ENCODE peak calls at places on chromosome 21, in five cellular contexts. F is cardiac fibroblast, I is psoas muscle, O is foreskin fibroblast, M is IMR-90. Z is an unnamed sample.

GRCh38 chr21:42491328-42491727 is 4.7 kb downstream of the RSPH1 start:
- DNase-seq in F (no peak), I (no peak), O (no peak), M (no peak), Z (no peak)

GRCh38 chr21:33247596-33247995 is 17.9 kb downstream of the IFNAR2 start:
- DNase-seq in F (no peak), I (no peak), O (no peak), M (no peak), Z (no peak)

GRCh38 chr21:34882719-34883131 is 166.4 kb downstream of the RUNX1 start:
- DNase-seq in F (no peak), I (no peak), O (peak; percentile 41), M (no peak), Z (no peak)

GRCh38 chr21:41887682-41888081 is 8.5 kb upstream of the PRDM15 start:
- DNase-seq in F (no peak), I (no peak), O (no peak), M (no peak), Z (peak; percentile 34)

GRCh38 chr21:32472890-32473765 is 60.6 kb downstream of the EVA1C start:
- DNase-seq in F (no peak), I (no peak), O (no peak), M (no peak), Z (no peak)

GRCh38 chr21:18832081-18832670 is 428.6 kb upstream of the TMPRSS15 start:
- DNase-seq in F (no peak), I (no peak), O (no peak), M (no peak), Z (no peak)

GRCh38 chr21:31872452-31873274 is at the start of gene HUNK:
- DNase-seq in F (peak; percentile 32), I (peak; percentile 58), O (peak; percentile 70), M (peak; percentile 54), Z (peak; percentile 22)

GRCh38 chr21:14607262-14607661 is 61.1 kb upstream of the SAMSN1 start:
- DNase-seq in F (no peak), I (no peak), O (no peak), M (no peak), Z (no peak)

GRCh38 chr21:30620522-30620921 is at the start of gene KRTAP20-4:
- DNase-seq in F (no peak), I (no peak), O (no peak), M (no peak), Z (no peak)

GRCh38 chr21:23660560-23660959 is 1946.7 kb downstream of the MRPL39 start:
- DNase-seq in F (no peak), I (no peak), O (no peak), M (no peak), Z (no peak)

GRCh38 chr21:16116067-16116466 is 386.3 kb downstream of the USP25 start:
- DNase-seq in F (no peak), I (no peak), O (peak; percentile 21), M (no peak), Z (no peak)

DNA sequence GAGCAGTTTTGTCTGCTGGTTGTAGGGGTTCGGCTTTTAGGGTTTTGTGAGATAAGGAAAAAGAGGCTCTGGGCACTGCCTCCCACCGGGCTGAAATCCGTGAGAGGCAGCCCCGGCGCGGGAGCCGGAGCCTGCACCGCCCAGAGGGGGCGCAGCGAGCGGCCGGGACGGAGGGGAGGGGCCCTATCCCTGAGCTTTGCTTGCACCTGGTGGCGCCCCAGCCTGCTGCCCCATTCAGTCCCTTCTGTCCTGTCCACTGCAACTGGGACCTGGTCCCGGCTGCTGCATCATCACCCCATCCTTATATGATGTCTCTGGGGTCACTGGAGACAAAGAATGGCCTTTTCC is 512 bp upstream of the KCNJ6 start:
- DNase-seq in F (no peak), I (no peak), O (peak; percentile 23), M (no peak), Z (no peak)
- H3K4me3 ChIP-seq in F (no peak overlapping the region), I (no peak overlapping the region), O (no peak overlapping the region), M (no peak overlapping the region), Z (no peak overlapping the region)

DNA sequence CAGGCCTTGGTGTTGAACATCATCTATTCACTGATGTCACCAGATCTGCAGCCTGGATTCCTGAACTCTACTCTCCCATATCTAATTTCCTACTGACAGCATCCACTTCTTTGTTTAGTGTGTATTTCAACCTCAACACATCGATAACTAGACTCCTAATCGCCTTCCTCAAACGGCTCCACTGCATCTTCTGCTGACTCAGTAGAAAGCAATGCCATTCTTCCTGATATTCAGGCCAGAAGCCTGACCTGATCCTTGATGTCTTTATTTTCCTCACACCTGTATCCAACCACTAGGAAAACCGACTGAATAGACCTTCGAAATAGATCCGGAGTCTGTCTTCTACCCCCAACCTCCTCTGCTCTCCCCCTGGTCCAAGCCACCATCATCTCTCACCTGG is 466.9 kb downstream of the PCP4 start:
- DNase-seq in F (no peak), I (no peak), O (no peak), M (no peak), Z (peak; percentile 19)
- H3K4me3 ChIP-seq in F (no peak overlapping the region), I (no peak overlapping the region), O (no peak overlapping the region), M (no peak overlapping the region), Z (no peak overlapping the region)

GRCh38 chr21:44285102-44285501 is 574 bp upstream of the AIRE start:
- DNase-seq in F (no peak), I (no peak), O (no peak), M (no peak), Z (no peak)
- H3K4me3 ChIP-seq in F (no peak overlapping the region), I (no peak overlapping the region), O (no peak overlapping the region), M (no peak overlapping the region), Z (no peak overlapping the region)

DNA sequence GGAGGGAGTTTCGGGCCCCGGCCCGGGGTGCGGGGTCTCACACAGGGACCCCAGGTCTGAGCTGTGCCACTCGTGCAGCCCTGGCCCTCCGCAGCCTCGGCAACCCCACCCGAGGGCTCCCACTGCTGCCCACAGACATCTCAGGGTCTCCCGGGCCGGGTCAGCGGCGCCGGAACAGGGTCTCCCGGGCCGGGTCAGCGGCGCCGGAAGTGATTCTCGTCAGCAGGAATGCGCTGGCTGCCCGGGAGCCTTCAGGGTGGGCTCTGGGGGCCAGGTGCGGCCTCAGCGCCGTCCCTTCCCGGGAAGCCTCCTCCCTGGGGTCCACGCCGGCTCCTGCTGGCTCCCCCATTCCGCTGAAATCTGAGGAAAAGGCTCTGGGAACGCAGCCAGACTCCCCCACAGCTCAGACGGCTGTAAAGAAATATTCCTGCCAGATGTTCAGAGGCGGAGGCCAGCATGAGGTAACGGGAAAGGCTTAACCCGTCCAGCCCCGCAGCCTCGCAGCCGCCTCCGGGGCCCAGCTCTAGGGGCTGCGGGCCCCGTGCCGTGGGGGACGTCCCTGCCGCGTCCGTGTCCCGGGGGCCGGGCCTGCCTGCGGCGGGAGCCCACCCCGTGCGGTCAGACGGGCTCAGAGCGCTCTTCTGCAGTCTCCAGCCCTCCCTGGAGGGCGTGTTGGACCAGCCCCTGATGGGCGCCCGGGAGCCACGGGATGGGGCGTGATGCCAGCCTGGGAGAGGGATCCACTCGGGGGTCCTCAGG is 8.7 kb upstream of the COL6A1 start:
- DNase-seq in F (peak; percentile 97), I (peak; percentile 93), O (peak; percentile 97), M (peak; percentile 92), Z (no peak)
- H3K4me3 ChIP-seq in F (peak overlapping the region; percentile 33), I (peak overlapping the region; percentile 68), O (peak overlapping the region; percentile 52), M (no peak overlapping the region), Z (no peak overlapping the region)

Z was measured in epithelial cell of esophagus.